ENCODE peak calls at places on chromosome 18, in ten cellular contexts. U is hepatocyte, G is stomach, M is RWPE1, A is HFF-Myc, T is HFFc6, B is mammary epithelial cell, Q is choroid plexus epithelial cell, W is Peyer's patch, I is neural crest cell. F is an unnamed sample.

GRCh38 chr18:44851806-44852205 is 171.1 kb downstream of the SETBP1 start:
- DNase-seq in G (no peak), A (no peak), M (no peak), U (no peak), I (no peak), W (no peak), T (no peak), B (no peak), Q (no peak), F (no peak)

GRCh38 chr18:62497171-62497783 is 25.5 kb upstream of the ZCCHC2 start:
- DNase-seq in U (no peak), A (no peak), I (no peak), W (no peak), Q (no peak), T (no peak), M (no peak), G (no peak), B (no peak), F (no peak)

GRCh38 chr18:8241731-8242130 is 367.5 kb upstream of the RAB12 start:
- DNase-seq in G (no peak), B (no peak), A (no peak), W (no peak), I (no peak), T (no peak), M (no peak), Q (no peak), U (no peak), F (no peak)

GRCh38 chr18:7084766-7085080 is 32.9 kb downstream of the LAMA1 start:
- DNase-seq in W (no peak), I (no peak), A (no peak), U (no peak), B (peak; percentile 69), M (peak; percentile 23), G (no peak), T (peak; percentile 62), Q (peak; percentile 91), F (peak; percentile 35)

GRCh38 chr18:76578571-76579300 is 83.7 kb upstream of the ZNF516 start:
- DNase-seq in I (no peak), W (no peak), Q (peak; percentile 19), A (no peak), G (no peak), U (no peak), M (no peak), T (no peak), B (no peak), F (no peak)

GRCh38 chr18:11947214-11948119 is 33.8 kb upstream of the IMPA2 start:
- DNase-seq in G (peak; percentile 96), I (peak; percentile 55), W (peak; percentile 75), B (peak; percentile 95), A (peak; percentile 93), T (peak; percentile 98), U (peak; percentile 95), M (peak; percentile 85), Q (peak; percentile 98), F (peak; percentile 85)

GRCh38 chr18:79069792-79070151 is 578 bp downstream of the ATP9B start:
- DNase-seq in I (no peak), M (no peak), G (no peak), T (no peak), Q (no peak), A (no peak), B (no peak), U (no peak), W (no peak), F (no peak)

GRCh38 chr18:73879771-73880170 is 267.9 kb downstream of the FBXO15 start:
- DNase-seq in W (no peak), G (no peak), I (no peak), T (peak; percentile 51), B (no peak), A (no peak), M (no peak), U (no peak), Q (peak; percentile 77), F (no peak)

GRCh38 chr18:46445914-46446313 is 211.1 kb downstream of the LOXHD1 start:
- DNase-seq in G (no peak), B (no peak), Q (no peak), I (no peak), T (no peak), A (no peak), W (no peak), M (no peak), U (no peak), F (no peak)

GRCh38 chr18:62200121-62200914 is 13.3 kb downstream of the RELCH start:
- DNase-seq in Q (no peak), T (no peak), A (no peak), W (no peak), B (peak; percentile 47), M (no peak), I (no peak), U (no peak), G (no peak), F (no peak)

GRCh38 chr18:36702398-36703010 is 126.3 kb downstream of the TPGS2 start:
- DNase-seq in G (no peak), Q (no peak), T (no peak), A (no peak), B (no peak), I (no peak), W (no peak), M (no peak), U (no peak), F (no peak)

GRCh38 chr18:79738565-79739439 is 58.9 kb upstream of the KCNG2 start:
- DNase-seq in M (no peak), A (no peak), W (no peak), U (no peak), B (no peak), T (no peak), I (no peak), Q (peak; percentile 65), G (no peak), F (no peak)

GRCh38 chr18:74498712-74499629 is 2.8 kb downstream of the CNDP2 start:
- DNase-seq in A (no peak), U (no peak), B (no peak), M (no peak), T (no peak), I (no peak), W (peak; percentile 86), G (peak; percentile 72), Q (peak; percentile 16), F (no peak)

GRCh38 chr18:77803024-77803423 is 553.4 kb downstream of the GALR1 start:
- DNase-seq in U (no peak), Q (no peak), I (no peak), B (no peak), M (no peak), G (no peak), A (no peak), W (no peak), T (no peak), F (no peak)

GRCh38 chr18:58067611-58068010 is 23.6 kb downstream of the NEDD4L start:
- DNase-seq in W (no peak), I (no peak), M (no peak), A (no peak), Q (no peak), T (no peak), U (no peak), G (no peak), B (no peak), F (no peak)
- TF ChIP-seq CTCF in W (peak; percentile 30), I (no peak), M (no peak), A (no peak), Q (no peak), T (no peak), U (no peak), G (no peak), B (peak; percentile 16), F (no peak)

DNA sequence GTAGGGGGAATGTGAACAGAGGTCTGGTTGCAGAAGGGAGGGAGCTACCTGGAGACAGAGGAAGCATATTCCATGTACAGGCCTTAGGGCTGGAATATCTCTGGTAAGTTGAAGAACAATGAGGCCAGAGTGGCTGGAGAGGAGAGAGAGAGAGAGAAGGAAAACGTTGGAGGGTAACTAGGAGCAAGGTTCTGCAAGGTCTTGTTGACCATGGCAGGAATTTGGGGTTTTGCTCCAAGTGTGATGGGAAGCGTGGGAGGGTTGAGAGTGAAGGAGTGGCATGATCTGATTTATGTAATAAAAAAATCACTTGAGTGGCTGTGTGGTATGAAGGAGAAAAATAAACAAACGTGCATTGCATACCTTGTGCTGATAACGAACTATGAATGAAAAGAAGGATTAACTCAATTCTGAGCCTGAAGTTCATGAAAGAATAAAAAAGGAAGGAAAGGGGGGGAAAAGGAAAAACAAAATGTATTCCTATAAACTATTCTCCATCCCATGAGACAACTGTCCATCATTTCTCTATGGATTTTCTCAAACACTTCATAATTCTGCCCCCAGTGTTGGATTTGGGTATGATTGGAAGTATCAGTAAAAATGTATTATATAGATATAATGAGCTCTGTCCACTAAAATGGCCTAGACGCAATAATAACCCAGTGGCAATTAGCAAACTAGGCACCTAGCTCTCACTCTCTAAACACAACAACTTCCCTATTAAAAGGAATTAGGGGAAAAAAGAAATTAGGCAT is 59.7 kb upstream of the PMAIP1 start:
- DNase-seq in Q (peak; percentile 21), M (no peak), I (no peak), U (no peak), B (no peak), G (no peak), W (no peak), T (no peak), A (no peak), F (no peak)
- TF ChIP-seq CTCF in Q (peak; percentile 40), M (peak; percentile 11), I (peak; percentile 26), U (no peak), B (peak; percentile 9), G (no peak), W (no peak), T (peak; percentile 67), A (no peak), F (peak; percentile 2)

DNA sequence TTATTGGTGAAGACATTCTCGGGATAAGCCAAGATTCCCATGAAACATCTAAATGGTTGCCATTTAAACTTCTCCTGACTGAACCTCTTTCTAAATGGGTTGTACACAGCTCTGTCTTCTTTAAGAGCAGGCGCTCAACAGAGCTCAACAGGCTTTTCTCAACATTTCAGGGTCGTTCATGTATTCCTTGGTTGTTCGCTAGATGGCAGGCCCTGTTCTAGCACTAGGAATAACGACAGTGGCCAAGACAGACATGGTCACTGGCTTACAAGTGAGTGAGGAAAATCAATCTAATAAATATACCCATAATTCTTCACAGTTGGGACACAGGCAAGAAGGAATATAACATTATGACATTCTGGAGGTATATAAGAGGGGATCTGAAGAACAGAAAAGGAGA is 154.5 kb downstream of the SMAD2 start:
- DNase-seq in W (no peak), B (no peak), I (no peak), A (no peak), U (no peak), M (no peak), G (no peak), Q (peak; percentile 50), T (no peak), F (no peak)
- TF ChIP-seq CTCF in W (no peak), B (no peak), I (no peak), A (no peak), U (peak; percentile 15), M (no peak), G (no peak), Q (peak; percentile 43), T (peak; percentile 47), F (peak; percentile 35)

DNA sequence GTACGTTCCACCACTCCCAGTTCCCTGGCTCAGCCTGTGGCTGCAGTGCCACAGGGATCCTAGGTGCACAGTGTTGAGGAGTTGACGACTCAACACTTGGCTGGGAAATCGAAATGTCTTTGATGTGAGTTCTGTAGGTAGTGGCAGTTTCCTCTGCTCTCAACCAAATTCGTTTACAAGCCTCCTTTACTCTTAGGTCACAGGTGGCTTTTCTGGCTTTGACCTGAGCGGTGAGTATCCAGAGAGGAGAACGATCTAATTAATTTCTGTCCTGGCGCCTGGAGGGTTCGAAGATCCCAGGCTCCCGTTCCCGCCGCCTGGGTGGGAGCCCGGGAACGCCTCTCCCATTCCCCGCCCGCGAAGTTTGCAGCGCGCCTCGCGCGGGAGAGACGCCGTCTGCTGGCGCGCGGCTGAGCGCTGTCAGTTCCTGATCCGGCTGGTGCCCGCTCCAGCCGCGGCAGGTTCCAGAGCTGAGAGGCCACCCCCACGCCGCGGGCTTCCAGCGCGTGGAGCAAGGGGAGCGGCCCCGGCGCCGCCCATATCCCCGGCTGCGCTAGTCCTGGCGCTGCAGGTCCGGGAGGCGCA is at the start of gene LAMA3:
- DNase-seq in A (no peak), I (peak; percentile 19), W (no peak), G (peak; percentile 77), Q (peak; percentile 18), M (peak; percentile 56), U (peak; percentile 86), B (peak; percentile 57), T (peak; percentile 2), F (peak; percentile 15)
- TF ChIP-seq CTCF in A (peak; percentile 18), I (no peak), W (peak; percentile 48), G (no peak), Q (no peak), M (peak; percentile 53), U (peak; percentile 34), B (peak; percentile 50), T (no peak), F (peak; percentile 49)

F was measured in AG09319.